ENCODE peak calls at places on chromosomes 7 and 10, in six cellular contexts. B, K, W, L, Y and F are unnamed samples.

GRCh38 chr7:50795253-50795652 is 12.6 kb upstream of the GRB10 start:
- DNase-seq in B (no peak), K (no peak), W (no peak), L (no peak), Y (no peak), F (no peak)

GRCh38 chr7:150335101-150335773 is 6.2 kb downstream of the RARRES2 start:
- DNase-seq in B (peak), K (no peak), W (no peak), L (no peak), Y (no peak), F (no peak)

GRCh38 chr10:88377510-88377909 is 205.6 kb downstream of the RNLS start:
- DNase-seq in B (no peak), K (no peak), W (no peak), L (no peak), Y (no peak), F (no peak)

GRCh38 chr10:92712016-92712889 is 22.5 kb downstream of the HHEX start:
- DNase-seq in B (no peak), K (no peak), W (no peak), L (no peak), Y (no peak), F (peak)

GRCh38 chr7:50349963-50350944 is 45.7 kb downstream of the IKZF1 start:
- DNase-seq in B (no peak), K (no peak), W (no peak), L (no peak), Y (peak), F (no peak)

GRCh38 chr10:42941245-42941644 is 135.6 kb upstream of the RET start:
- DNase-seq in B (no peak), K (no peak), W (peak), L (no peak), Y (no peak), F (no peak)

GRCh38 chr7:84848219-84848973 is 338.5 kb downstream of the SEMA3D start:
- DNase-seq in B (peak), K (no peak), W (no peak), L (no peak), Y (no peak), F (no peak)

GRCh38 chr7:140640060-140640611 is 477 bp downstream of the DENND2A start:
- DNase-seq in B (no peak), K (no peak), W (peak), L (no peak), Y (no peak), F (peak)

GRCh38 chr10:100600218-100600617 is 64.5 kb downstream of the HIF1AN start:
- DNase-seq in B (no peak), K (no peak), W (no peak), L (peak), Y (no peak), F (peak)

GRCh38 chr7:80335473-80336232 is 176.2 kb downstream of the GNAT3 start:
- DNase-seq in B (no peak), K (no peak), W (peak), L (no peak), Y (no peak), F (no peak)

GRCh38 chr7:43076189-43076605 is 36.2 kb upstream of the HECW1 start:
- DNase-seq in B (peak), K (no peak), W (no peak), L (no peak), Y (no peak), F (peak)

GRCh38 chr10:84427903-84428650 is 99.7 kb downstream of the CCSER2 start:
- DNase-seq in B (no peak), K (no peak), W (peak), L (no peak), Y (no peak), F (peak)

GRCh38 chr10:56317603-56318002 is 43.5 kb downstream of the ZWINT start:
- DNase-seq in B (no peak), K (no peak), W (no peak), L (no peak), Y (no peak), F (no peak)

GRCh38 chr10:91040343-91040742 is 119.5 kb upstream of the ANKRD1 start:
- DNase-seq in B (no peak), K (no peak), W (no peak), L (no peak), Y (no peak), F (no peak)

GRCh38 chr7:7188091-7188490 is 5.7 kb downstream of the C1GALT1 start:
- DNase-seq in B (no peak), K (no peak), W (no peak), L (no peak), Y (no peak), F (no peak)

GRCh38 chr10:128908109-128908898 is 558.7 kb upstream of the MGMT start:
- DNase-seq in B (no peak), K (no peak), W (no peak), L (no peak), Y (no peak), F (no peak)

GRCh38 chr10:78545756-78546155 is 512.1 kb downstream of the RPS24 start:
- DNase-seq in B (no peak), K (no peak), W (no peak), L (no peak), Y (no peak), F (peak)

GRCh38 chr7:155219947-155220769 is 77.5 kb upstream of the INSIG1 start:
- DNase-seq in B (no peak), K (no peak), W (no peak), L (peak), Y (no peak), F (no peak)

GRCh38 chr7:132770055-132770454 is 193.8 kb upstream of the PLXNA4 start:
- DNase-seq in B (no peak), K (no peak), W (no peak), L (no peak), Y (no peak), F (no peak)

GRCh38 chr7:111266613-111267012 is 175.7 kb downstream of the LRRN3 start:
- DNase-seq in B (peak), K (no peak), W (no peak), L (no peak), Y (no peak), F (peak)

GRCh38 chr7:46058424-46058823 is 137.4 kb upstream of the IGFBP3 start:
- DNase-seq in B (peak), K (no peak), W (no peak), L (no peak), Y (no peak), F (peak)

GRCh38 chr10:113322843-113323242 is 230.0 kb upstream of the HABP2 start:
- DNase-seq in B (no peak), K (peak), W (no peak), L (no peak), Y (no peak), F (no peak)

GRCh38 chr10:78763651-78764395 is 304.9 kb upstream of the ZMIZ1 start:
- DNase-seq in B (no peak), K (peak), W (no peak), L (no peak), Y (no peak), F (no peak)

GRCh38 chr7:131007439-131008330 is 273.7 kb upstream of the KLF14 start:
- DNase-seq in B (no peak), K (peak), W (peak), L (peak), Y (peak), F (peak)

GRCh38 chr7:19024261-19024660 is 93.2 kb downstream of the TWIST1 start:
- DNase-seq in B (peak), K (no peak), W (no peak), L (no peak), Y (no peak), F (peak)

GRCh38 chr7:130982160-130982638 is 248.2 kb upstream of the KLF14 start:
- DNase-seq in B (no peak), K (no peak), W (peak), L (no peak), Y (no peak), F (peak)

GRCh38 chr10:35191523-35191922 is 64.9 kb downstream of the CREM start:
- DNase-seq in B (no peak), K (peak), W (no peak), L (no peak), Y (no peak), F (no peak)

GRCh38 chr10:71561003-71561577 is 158.5 kb downstream of the C10orf105 start:
- DNase-seq in B (no peak), K (no peak), W (no peak), L (no peak), Y (no peak), F (no peak)

GRCh38 chr10:103463456-103463855 is 4.8 kb upstream of the CALHM1 start:
- DNase-seq in B (no peak), K (no peak), W (no peak), L (no peak), Y (no peak), F (no peak)

GRCh38 chr10:102501201-102502028 is 1.1 kb downstream of the ACTR1A start:
- DNase-seq in B (no peak), K (no peak), W (no peak), L (no peak), Y (no peak), F (peak)

GRCh38 chr10:20233423-20233822 is 417.2 kb downstream of the PLXDC2 start:
- DNase-seq in B (no peak), K (no peak), W (no peak), L (no peak), Y (no peak), F (no peak)

GRCh38 chr7:22594020-22594419 is 94.0 kb upstream of the STEAP1B start:
- DNase-seq in B (no peak), K (no peak), W (peak), L (no peak), Y (no peak), F (no peak)

GRCh38 chr10:103895458-103896186 is 22.4 kb downstream of the STN1 start:
- DNase-seq in B (peak), K (no peak), W (no peak), L (no peak), Y (no peak), F (peak)

GRCh38 chr7:135166338-135166989 is 4.0 kb downstream of the CYREN start:
- DNase-seq in B (no peak), K (no peak), W (no peak), L (no peak), Y (no peak), F (no peak)

GRCh38 chr7:117582219-117582704 is 102.4 kb downstream of the CFTR start:
- DNase-seq in B (peak), K (no peak), W (no peak), L (no peak), Y (no peak), F (peak)

GRCh38 chr7:121798896-121799295 is 74.1 kb upstream of the PTPRZ1 start:
- DNase-seq in B (no peak), K (no peak), W (no peak), L (peak), Y (no peak), F (peak)

GRCh38 chr10:88318803-88319202 is 264.3 kb downstream of the RNLS start:
- DNase-seq in B (no peak), K (no peak), W (no peak), L (no peak), Y (no peak), F (peak)

GRCh38 chr7:149317986-149318672 is 56.1 kb downstream of the ZNF783 start:
- DNase-seq in B (no peak), K (no peak), W (no peak), L (no peak), Y (no peak), F (no peak)